ENCODE peak calls at places on chromosomes 12 and 14, in seven cellular contexts. One of them, this sample, is unnamed. For H3K36me3, H3K27me3 and H3K4me1, the result is how much of the 10 kb centered on the place peaks cover.

GRCh38 chr12:72276212-72276865 is 4.2 kb downstream of the TRHDE start:
- DNase-seq in endodermal cell: no peak
- DNase-seq in neural progenitor cell: no peak
- DNase-seq in heart right ventricle: no peak
- DNase-seq in transverse colon: no peak
- DNase-seq in neuronal stem cell: no peak
- DNase-seq in mammary epithelial cell: no peak
- DNase-seq in this sample: no peak

GRCh38 chr12:30067156-30067555 is 283.4 kb upstream of the TMTC1 start:
- DNase-seq in mammary epithelial cell: no peak
- DNase-seq in heart right ventricle: no peak
- DNase-seq in neuronal stem cell: no peak
- DNase-seq in transverse colon: no peak
- DNase-seq in neural progenitor cell: no peak
- DNase-seq in endodermal cell: no peak
- DNase-seq in this sample: no peak

GRCh38 chr12:32885831-32886230 is 10.7 kb downstream of the PKP2 start:
- DNase-seq in neuronal stem cell: no peak
- DNase-seq in transverse colon: no peak
- DNase-seq in heart right ventricle: no peak
- DNase-seq in endodermal cell: no peak
- DNase-seq in mammary epithelial cell: no peak
- DNase-seq in neural progenitor cell: no peak
- DNase-seq in this sample: no peak

GRCh38 chr12:57001448-57001906 is 4.9 kb downstream of the ZBTB39 start:
- DNase-seq in endodermal cell: peak
- DNase-seq in heart right ventricle: peak
- DNase-seq in transverse colon: peak
- DNase-seq in neuronal stem cell: peak
- DNase-seq in mammary epithelial cell: peak
- DNase-seq in neural progenitor cell: peak
- DNase-seq in this sample: no peak

GRCh38 chr12:119457251-119457650 is 122.7 kb downstream of the CCDC60 start:
- DNase-seq in mammary epithelial cell: no peak
- DNase-seq in neural progenitor cell: no peak
- DNase-seq in transverse colon: no peak
- DNase-seq in heart right ventricle: no peak
- DNase-seq in endodermal cell: no peak
- DNase-seq in neuronal stem cell: no peak
- DNase-seq in this sample: no peak

GRCh38 chr12:57766464-57767311 is at the start of gene CYP27B1:
- DNase-seq in heart right ventricle: no peak
- DNase-seq in endodermal cell: peak
- DNase-seq in transverse colon: no peak
- DNase-seq in mammary epithelial cell: peak
- DNase-seq in neuronal stem cell: no peak
- DNase-seq in neural progenitor cell: peak
- DNase-seq in this sample: no peak

GRCh38 chr12:48972213-48973021 is 882 bp upstream of the WNT10B start:
- DNase-seq in endodermal cell: peak
- DNase-seq in neuronal stem cell: no peak
- DNase-seq in transverse colon: no peak
- DNase-seq in mammary epithelial cell: peak
- DNase-seq in heart right ventricle: no peak
- DNase-seq in neural progenitor cell: no peak
- DNase-seq in this sample: no peak

GRCh38 chr14:85531141-85531593 is 1.2 kb downstream of the FLRT2 start:
- DNase-seq in transverse colon: no peak
- DNase-seq in mammary epithelial cell: peak
- DNase-seq in endodermal cell: peak
- DNase-seq in heart right ventricle: peak
- DNase-seq in neural progenitor cell: peak
- DNase-seq in neuronal stem cell: peak
- DNase-seq in this sample: no peak

GRCh38 chr14:59829941-59830734 is 40.4 kb downstream of the RTN1 start:
- DNase-seq in neuronal stem cell: no peak
- DNase-seq in transverse colon: no peak
- DNase-seq in mammary epithelial cell: no peak
- DNase-seq in neural progenitor cell: no peak
- DNase-seq in heart right ventricle: no peak
- DNase-seq in endodermal cell: no peak
- DNase-seq in this sample: no peak

GRCh38 chr12:130438711-130439110 is 101.0 kb downstream of the PIWIL1 start:
- DNase-seq in neural progenitor cell: no peak
- DNase-seq in mammary epithelial cell: no peak
- DNase-seq in transverse colon: no peak
- DNase-seq in heart right ventricle: no peak
- DNase-seq in neuronal stem cell: no peak
- DNase-seq in endodermal cell: no peak
- DNase-seq in this sample: no peak

GRCh38 chr12:127064207-127064606 is 1202.8 kb upstream of the TMEM132C start:
- DNase-seq in neuronal stem cell: no peak
- DNase-seq in heart right ventricle: no peak
- DNase-seq in transverse colon: no peak
- DNase-seq in mammary epithelial cell: no peak
- DNase-seq in endodermal cell: no peak
- DNase-seq in neural progenitor cell: no peak
- DNase-seq in this sample: no peak

GRCh38 chr12:120750806-120751205 is 25.2 kb downstream of the ACADS start:
- DNase-seq in heart right ventricle: no peak
- DNase-seq in transverse colon: no peak
- DNase-seq in neural progenitor cell: no peak
- DNase-seq in mammary epithelial cell: no peak
- DNase-seq in endodermal cell: no peak
- DNase-seq in neuronal stem cell: no peak
- DNase-seq in this sample: no peak

GRCh38 chr12:50185496-50185895 is 18.3 kb upstream of the CERS5 start:
- DNase-seq in endodermal cell: no peak
- DNase-seq in neuronal stem cell: no peak
- DNase-seq in transverse colon: no peak
- DNase-seq in neural progenitor cell: no peak
- DNase-seq in mammary epithelial cell: no peak
- DNase-seq in heart right ventricle: no peak
- DNase-seq in this sample: no peak

GRCh38 chr12:50184261-50184660 is 17.1 kb upstream of the CERS5 start:
- DNase-seq in neuronal stem cell: no peak
- DNase-seq in neural progenitor cell: no peak
- DNase-seq in heart right ventricle: no peak
- DNase-seq in mammary epithelial cell: no peak
- DNase-seq in endodermal cell: no peak
- DNase-seq in transverse colon: peak
- DNase-seq in this sample: no peak

GRCh38 chr12:50185975-50186663 is 18.9 kb upstream of the CERS5 start:
- DNase-seq in neuronal stem cell: no peak
- DNase-seq in mammary epithelial cell: peak
- DNase-seq in transverse colon: no peak
- DNase-seq in heart right ventricle: no peak
- DNase-seq in neural progenitor cell: no peak
- DNase-seq in endodermal cell: no peak
- DNase-seq in this sample: no peak

GRCh38 chr12:50181691-50182090 is 14.5 kb upstream of the CERS5 start:
- DNase-seq in heart right ventricle: no peak
- DNase-seq in transverse colon: no peak
- DNase-seq in endodermal cell: no peak
- DNase-seq in neural progenitor cell: no peak
- DNase-seq in mammary epithelial cell: no peak
- DNase-seq in neuronal stem cell: no peak
- DNase-seq in this sample: no peak

DNA sequence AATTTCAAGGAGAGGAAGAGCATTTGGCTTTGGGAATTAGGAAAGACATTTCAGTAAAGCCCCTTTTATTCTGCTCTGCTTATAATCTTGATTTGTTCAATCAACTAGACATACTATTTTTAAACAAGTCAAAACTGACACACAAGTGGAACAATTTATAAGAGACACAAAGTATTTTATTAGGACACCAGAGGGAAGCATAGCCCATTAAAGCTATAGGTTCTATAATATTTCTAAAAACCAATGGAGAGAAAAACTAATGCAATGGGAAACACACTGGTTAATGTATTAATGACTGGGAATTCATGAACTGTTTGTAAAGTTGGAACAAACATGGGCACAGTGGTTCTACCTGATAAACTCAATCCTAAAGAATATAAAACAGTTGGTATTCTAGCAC is 15.3 kb upstream of the CERS5 start:
- DNase-seq in heart right ventricle: no peak
- DNase-seq in mammary epithelial cell: no peak
- DNase-seq in neuronal stem cell: no peak
- DNase-seq in neural progenitor cell: no peak
- DNase-seq in transverse colon: no peak
- DNase-seq in endodermal cell: no peak
- DNase-seq in this sample: no peak
- H3K36me3 ChIP-seq in heart right ventricle: under half
- H3K36me3 ChIP-seq in mammary epithelial cell: under half
- H3K36me3 ChIP-seq in neuronal stem cell: under half
- H3K36me3 ChIP-seq in neural progenitor cell: under half
- H3K36me3 ChIP-seq in transverse colon: under half
- H3K36me3 ChIP-seq in endodermal cell: under half
- H3K36me3 ChIP-seq in this sample: under half

DNA sequence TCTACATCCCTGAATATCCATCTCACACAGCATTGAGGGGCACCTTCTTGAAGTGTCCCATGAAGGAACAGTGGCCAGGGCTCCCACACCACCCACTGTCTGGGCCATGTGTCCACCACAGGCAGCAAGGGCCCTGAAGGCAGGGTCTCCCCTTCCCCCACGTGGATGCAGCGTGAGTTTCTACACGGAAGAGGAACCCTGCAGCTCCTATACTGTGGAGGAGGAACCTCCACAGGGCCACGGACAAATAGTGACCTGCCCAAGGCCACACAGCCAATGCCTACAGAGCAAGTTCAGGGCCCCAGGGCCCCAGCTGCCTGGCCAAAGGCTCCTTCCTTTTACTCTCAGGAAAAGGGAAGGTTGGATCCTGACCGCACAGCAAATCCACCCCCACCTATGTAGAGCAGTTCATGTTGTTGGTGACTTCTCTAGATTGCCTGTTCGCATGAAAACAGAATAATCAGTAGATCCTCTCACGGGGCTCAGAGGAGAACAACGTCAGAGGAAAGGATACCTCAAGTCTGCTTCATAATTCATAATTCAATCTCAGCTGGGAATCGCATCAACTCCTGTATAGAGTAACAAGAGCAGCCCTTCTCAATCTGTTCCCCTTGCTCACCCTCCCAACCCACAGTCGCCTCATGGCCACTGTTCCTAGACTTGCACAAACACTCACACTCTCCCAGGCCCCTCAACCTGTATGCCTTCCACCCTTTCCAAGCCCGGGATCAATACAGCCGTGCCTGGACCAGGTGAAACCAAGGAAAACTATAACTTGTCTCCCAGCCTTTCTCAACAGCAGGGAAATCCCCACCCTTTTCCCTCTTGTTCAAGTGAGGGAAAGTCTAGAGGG is 11.1 kb upstream of the KRT73 start:
- DNase-seq in transverse colon: no peak
- DNase-seq in endodermal cell: peak
- DNase-seq in neuronal stem cell: no peak
- DNase-seq in mammary epithelial cell: no peak
- DNase-seq in heart right ventricle: no peak
- DNase-seq in neural progenitor cell: no peak
- DNase-seq in this sample: no peak
- H3K27me3 ChIP-seq in transverse colon: under half
- H3K27me3 ChIP-seq in endodermal cell: under half
- H3K27me3 ChIP-seq in neuronal stem cell: under half
- H3K27me3 ChIP-seq in mammary epithelial cell: under half
- H3K27me3 ChIP-seq in heart right ventricle: under half
- H3K27me3 ChIP-seq in neural progenitor cell: under half
- H3K27me3 ChIP-seq in this sample: under half

GRCh38 chr12:6328945-6329692 is 12.8 kb downstream of the TNFRSF1A start:
- DNase-seq in neuronal stem cell: no peak
- DNase-seq in transverse colon: no peak
- DNase-seq in neural progenitor cell: no peak
- DNase-seq in heart right ventricle: no peak
- DNase-seq in endodermal cell: peak
- DNase-seq in mammary epithelial cell: no peak
- DNase-seq in this sample: no peak

GRCh38 chr12:6327159-6327558 is 14.7 kb downstream of the TNFRSF1A start:
- DNase-seq in neuronal stem cell: no peak
- DNase-seq in heart right ventricle: no peak
- DNase-seq in transverse colon: no peak
- DNase-seq in mammary epithelial cell: no peak
- DNase-seq in neural progenitor cell: no peak
- DNase-seq in endodermal cell: no peak
- DNase-seq in this sample: no peak

GRCh38 chr12:6326316-6326959 is 15.4 kb downstream of the TNFRSF1A start:
- DNase-seq in mammary epithelial cell: no peak
- DNase-seq in transverse colon: peak
- DNase-seq in heart right ventricle: no peak
- DNase-seq in endodermal cell: peak
- DNase-seq in neural progenitor cell: peak
- DNase-seq in neuronal stem cell: no peak
- DNase-seq in this sample: no peak

GRCh38 chr12:6328045-6328779 is 13.7 kb downstream of the TNFRSF1A start:
- DNase-seq in endodermal cell: peak
- DNase-seq in mammary epithelial cell: no peak
- DNase-seq in neuronal stem cell: no peak
- DNase-seq in transverse colon: no peak
- DNase-seq in neural progenitor cell: no peak
- DNase-seq in heart right ventricle: no peak
- DNase-seq in this sample: no peak

GRCh38 chr12:6327591-6328041 is 14.3 kb downstream of the TNFRSF1A start:
- DNase-seq in mammary epithelial cell: no peak
- DNase-seq in heart right ventricle: no peak
- DNase-seq in neuronal stem cell: no peak
- DNase-seq in neural progenitor cell: no peak
- DNase-seq in endodermal cell: no peak
- DNase-seq in transverse colon: no peak
- DNase-seq in this sample: no peak
- H3K4me1 ChIP-seq in mammary epithelial cell: under half
- H3K4me1 ChIP-seq in heart right ventricle: half or more
- H3K4me1 ChIP-seq in neuronal stem cell: under half
- H3K4me1 ChIP-seq in neural progenitor cell: under half
- H3K4me1 ChIP-seq in endodermal cell: under half
- H3K4me1 ChIP-seq in transverse colon: half or more
- H3K4me1 ChIP-seq in this sample: half or more

GRCh38 chr14:94075008-94075407 is 6.0 kb downstream of the DDX24 start:
- DNase-seq in neuronal stem cell: no peak
- DNase-seq in endodermal cell: no peak
- DNase-seq in mammary epithelial cell: no peak
- DNase-seq in heart right ventricle: no peak
- DNase-seq in neural progenitor cell: no peak
- DNase-seq in transverse colon: no peak
- DNase-seq in this sample: no peak

GRCh38 chr14:94077823-94078222 is 3.2 kb downstream of the DDX24 start:
- DNase-seq in neural progenitor cell: no peak
- DNase-seq in mammary epithelial cell: no peak
- DNase-seq in heart right ventricle: no peak
- DNase-seq in neuronal stem cell: no peak
- DNase-seq in endodermal cell: no peak
- DNase-seq in transverse colon: no peak
- DNase-seq in this sample: no peak

GRCh38 chr14:94079891-94080605 is 954 bp downstream of the DDX24 start:
- DNase-seq in endodermal cell: no peak
- DNase-seq in heart right ventricle: no peak
- DNase-seq in transverse colon: no peak
- DNase-seq in neuronal stem cell: no peak
- DNase-seq in neural progenitor cell: no peak
- DNase-seq in mammary epithelial cell: no peak
- DNase-seq in this sample: no peak

GRCh38 chr14:94077111-94077821 is 3.7 kb downstream of the DDX24 start:
- DNase-seq in heart right ventricle: no peak
- DNase-seq in endodermal cell: no peak
- DNase-seq in neural progenitor cell: no peak
- DNase-seq in transverse colon: no peak
- DNase-seq in neuronal stem cell: no peak
- DNase-seq in mammary epithelial cell: no peak
- DNase-seq in this sample: no peak

GRCh38 chr14:94074534-94074933 is 6.5 kb downstream of the DDX24 start:
- DNase-seq in heart right ventricle: no peak
- DNase-seq in neural progenitor cell: no peak
- DNase-seq in transverse colon: no peak
- DNase-seq in neuronal stem cell: no peak
- DNase-seq in mammary epithelial cell: no peak
- DNase-seq in endodermal cell: no peak
- DNase-seq in this sample: no peak
- H3K36me3 ChIP-seq in heart right ventricle: under half
- H3K36me3 ChIP-seq in neural progenitor cell: under half
- H3K36me3 ChIP-seq in transverse colon: under half
- H3K36me3 ChIP-seq in neuronal stem cell: under half
- H3K36me3 ChIP-seq in mammary epithelial cell: under half
- H3K36me3 ChIP-seq in endodermal cell: under half
- H3K36me3 ChIP-seq in this sample: under half